ENCODE peak calls at places on chromosomes 12 and 14, in seven cellular contexts. One of them, this sample, is unnamed. For H3K4me1, the result is how much of the 10 kb centered on the place peaks cover.

GRCh38 chr12:10001141-10001778 is 2.3 kb upstream of the CLEC1B start:
- DNase-seq in left lung: no peak
- DNase-seq in lung: no peak
- DNase-seq in cardiac muscle cell: no peak
- DNase-seq in colonic mucosa: no peak
- DNase-seq in CD4-positive, CD25-positive, alpha-beta regulatory T cell: no peak
- DNase-seq in MM.1S: no peak
- DNase-seq in this sample: no peak

GRCh38 chr12:124921200-124922008 is 7.0 kb upstream of the UBC start:
- DNase-seq in left lung: peak
- DNase-seq in lung: no peak
- DNase-seq in cardiac muscle cell: peak
- DNase-seq in colonic mucosa: peak
- DNase-seq in CD4-positive, CD25-positive, alpha-beta regulatory T cell: peak
- DNase-seq in MM.1S: peak
- DNase-seq in this sample: peak

GRCh38 chr12:122975790-122976647 is 975 bp downstream of the OGFOD2 start:
- DNase-seq in left lung: no peak
- DNase-seq in lung: no peak
- DNase-seq in cardiac muscle cell: no peak
- DNase-seq in colonic mucosa: no peak
- DNase-seq in CD4-positive, CD25-positive, alpha-beta regulatory T cell: no peak
- DNase-seq in MM.1S: no peak
- DNase-seq in this sample: no peak

GRCh38 chr12:65725376-65725775 is 98.9 kb upstream of the HMGA2 start:
- DNase-seq in left lung: no peak
- DNase-seq in lung: no peak
- DNase-seq in cardiac muscle cell: no peak
- DNase-seq in colonic mucosa: no peak
- DNase-seq in CD4-positive, CD25-positive, alpha-beta regulatory T cell: no peak
- DNase-seq in MM.1S: no peak
- DNase-seq in this sample: no peak

GRCh38 chr12:15662303-15662980 is 126.7 kb downstream of the EPS8 start:
- DNase-seq in left lung: no peak
- DNase-seq in lung: no peak
- DNase-seq in cardiac muscle cell: peak
- DNase-seq in colonic mucosa: no peak
- DNase-seq in CD4-positive, CD25-positive, alpha-beta regulatory T cell: no peak
- DNase-seq in MM.1S: no peak
- DNase-seq in this sample: no peak

GRCh38 chr14:100894416-100894815 is 9.1 kb downstream of the RTL1 start:
- DNase-seq in left lung: peak
- DNase-seq in lung: no peak
- DNase-seq in cardiac muscle cell: no peak
- DNase-seq in colonic mucosa: no peak
- DNase-seq in CD4-positive, CD25-positive, alpha-beta regulatory T cell: no peak
- DNase-seq in MM.1S: no peak
- DNase-seq in this sample: no peak

GRCh38 chr14:102544745-102545460 is 35.3 kb upstream of the ANKRD9 start:
- DNase-seq in left lung: no peak
- DNase-seq in lung: no peak
- DNase-seq in cardiac muscle cell: no peak
- DNase-seq in colonic mucosa: peak
- DNase-seq in CD4-positive, CD25-positive, alpha-beta regulatory T cell: no peak
- DNase-seq in MM.1S: no peak
- DNase-seq in this sample: no peak

GRCh38 chr12:58030566-58031279 is 89.4 kb downstream of the ATP23 start:
- DNase-seq in left lung: no peak
- DNase-seq in lung: no peak
- DNase-seq in cardiac muscle cell: peak
- DNase-seq in colonic mucosa: no peak
- DNase-seq in CD4-positive, CD25-positive, alpha-beta regulatory T cell: no peak
- DNase-seq in MM.1S: no peak
- DNase-seq in this sample: no peak

GRCh38 chr12:10339441-10339840 is 31.8 kb downstream of the KLRD1 start:
- DNase-seq in left lung: no peak
- DNase-seq in lung: no peak
- DNase-seq in cardiac muscle cell: peak
- DNase-seq in colonic mucosa: no peak
- DNase-seq in CD4-positive, CD25-positive, alpha-beta regulatory T cell: no peak
- DNase-seq in MM.1S: no peak
- DNase-seq in this sample: no peak

GRCh38 chr12:50614167-50614762 is 109.5 kb downstream of the DIP2B start:
- DNase-seq in left lung: no peak
- DNase-seq in lung: no peak
- DNase-seq in cardiac muscle cell: peak
- DNase-seq in colonic mucosa: no peak
- DNase-seq in CD4-positive, CD25-positive, alpha-beta regulatory T cell: no peak
- DNase-seq in MM.1S: no peak
- DNase-seq in this sample: no peak

GRCh38 chr14:88950069-88950468 is 125.6 kb downstream of the TTC8 start:
- DNase-seq in left lung: no peak
- DNase-seq in lung: no peak
- DNase-seq in cardiac muscle cell: no peak
- DNase-seq in colonic mucosa: no peak
- DNase-seq in CD4-positive, CD25-positive, alpha-beta regulatory T cell: no peak
- DNase-seq in MM.1S: no peak
- DNase-seq in this sample: no peak

GRCh38 chr14:71141701-71142374 is 234.6 kb downstream of the PCNX1 start:
- DNase-seq in left lung: no peak
- DNase-seq in lung: no peak
- DNase-seq in cardiac muscle cell: peak
- DNase-seq in colonic mucosa: no peak
- DNase-seq in CD4-positive, CD25-positive, alpha-beta regulatory T cell: no peak
- DNase-seq in MM.1S: no peak
- DNase-seq in this sample: no peak

GRCh38 chr12:24879644-24880043 is 69.3 kb downstream of the BCAT1 start:
- DNase-seq in left lung: no peak
- DNase-seq in lung: no peak
- DNase-seq in cardiac muscle cell: no peak
- DNase-seq in colonic mucosa: no peak
- DNase-seq in CD4-positive, CD25-positive, alpha-beta regulatory T cell: no peak
- DNase-seq in MM.1S: no peak
- DNase-seq in this sample: no peak

GRCh38 chr12:33663000-33663654 is 223.5 kb upstream of the SYT10 start:
- DNase-seq in left lung: no peak
- DNase-seq in lung: no peak
- DNase-seq in cardiac muscle cell: no peak
- DNase-seq in colonic mucosa: no peak
- DNase-seq in CD4-positive, CD25-positive, alpha-beta regulatory T cell: no peak
- DNase-seq in MM.1S: no peak
- DNase-seq in this sample: no peak

GRCh38 chr14:52327374-52328226 is 13.5 kb downstream of the PTGER2 start:
- DNase-seq in left lung: no peak
- DNase-seq in lung: no peak
- DNase-seq in cardiac muscle cell: no peak
- DNase-seq in colonic mucosa: no peak
- DNase-seq in CD4-positive, CD25-positive, alpha-beta regulatory T cell: no peak
- DNase-seq in MM.1S: no peak
- DNase-seq in this sample: no peak

GRCh38 chr12:52256165-52256935 is 18.1 kb upstream of the KRT86 start:
- DNase-seq in left lung: no peak
- DNase-seq in lung: no peak
- DNase-seq in cardiac muscle cell: no peak
- DNase-seq in colonic mucosa: no peak
- DNase-seq in CD4-positive, CD25-positive, alpha-beta regulatory T cell: no peak
- DNase-seq in MM.1S: no peak
- DNase-seq in this sample: peak

GRCh38 chr12:122029620-122030426 is 8.1 kb downstream of the BCL7A start:
- DNase-seq in left lung: no peak
- DNase-seq in lung: peak
- DNase-seq in cardiac muscle cell: no peak
- DNase-seq in colonic mucosa: no peak
- DNase-seq in CD4-positive, CD25-positive, alpha-beta regulatory T cell: no peak
- DNase-seq in MM.1S: no peak
- DNase-seq in this sample: no peak

GRCh38 chr12:72578327-72578726 is 306.2 kb downstream of the TRHDE start:
- DNase-seq in left lung: no peak
- DNase-seq in lung: no peak
- DNase-seq in cardiac muscle cell: no peak
- DNase-seq in colonic mucosa: no peak
- DNase-seq in CD4-positive, CD25-positive, alpha-beta regulatory T cell: no peak
- DNase-seq in MM.1S: no peak
- DNase-seq in this sample: no peak

GRCh38 chr14:34058510-34058909 is 107.6 kb upstream of the EGLN3 start:
- DNase-seq in left lung: no peak
- DNase-seq in lung: peak
- DNase-seq in cardiac muscle cell: no peak
- DNase-seq in colonic mucosa: no peak
- DNase-seq in CD4-positive, CD25-positive, alpha-beta regulatory T cell: no peak
- DNase-seq in MM.1S: no peak
- DNase-seq in this sample: no peak

GRCh38 chr14:96201965-96202364 is 2.7 kb upstream of the BDKRB2 start:
- DNase-seq in left lung: no peak
- DNase-seq in lung: no peak
- DNase-seq in cardiac muscle cell: no peak
- DNase-seq in colonic mucosa: no peak
- DNase-seq in CD4-positive, CD25-positive, alpha-beta regulatory T cell: no peak
- DNase-seq in MM.1S: no peak
- DNase-seq in this sample: no peak

GRCh38 chr12:64634508-64635092 is 24.3 kb downstream of the RASSF3 start:
- DNase-seq in left lung: no peak
- DNase-seq in lung: no peak
- DNase-seq in cardiac muscle cell: no peak
- DNase-seq in colonic mucosa: no peak
- DNase-seq in CD4-positive, CD25-positive, alpha-beta regulatory T cell: no peak
- DNase-seq in MM.1S: no peak
- DNase-seq in this sample: no peak

GRCh38 chr14:55097894-55098560 is 31.0 kb upstream of the LGALS3 start:
- DNase-seq in left lung: peak
- DNase-seq in lung: no peak
- DNase-seq in cardiac muscle cell: no peak
- DNase-seq in colonic mucosa: no peak
- DNase-seq in CD4-positive, CD25-positive, alpha-beta regulatory T cell: peak
- DNase-seq in MM.1S: peak
- DNase-seq in this sample: no peak

GRCh38 chr12:6816598-6816997 is 5.0 kb upstream of the GPR162 start:
- DNase-seq in left lung: no peak
- DNase-seq in lung: no peak
- DNase-seq in cardiac muscle cell: no peak
- DNase-seq in colonic mucosa: no peak
- DNase-seq in CD4-positive, CD25-positive, alpha-beta regulatory T cell: no peak
- DNase-seq in MM.1S: no peak
- DNase-seq in this sample: no peak

GRCh38 chr14:39217214-39217879 is 16.4 kb upstream of the MIA2 start:
- DNase-seq in left lung: no peak
- DNase-seq in lung: no peak
- DNase-seq in cardiac muscle cell: no peak
- DNase-seq in colonic mucosa: no peak
- DNase-seq in CD4-positive, CD25-positive, alpha-beta regulatory T cell: no peak
- DNase-seq in MM.1S: no peak
- DNase-seq in this sample: no peak
- H3K4me1 ChIP-seq in left lung: under half
- H3K4me1 ChIP-seq in lung: under half
- H3K4me1 ChIP-seq in cardiac muscle cell: under half
- H3K4me1 ChIP-seq in colonic mucosa: under half
- H3K4me1 ChIP-seq in CD4-positive, CD25-positive, alpha-beta regulatory T cell: under half
- H3K4me1 ChIP-seq in MM.1S: under half
- H3K4me1 ChIP-seq in this sample: under half

GRCh38 chr14:64938972-64939816 is 3.4 kb downstream of the GPX2 start:
- DNase-seq in left lung: no peak
- DNase-seq in lung: peak
- DNase-seq in cardiac muscle cell: no peak
- DNase-seq in colonic mucosa: peak
- DNase-seq in CD4-positive, CD25-positive, alpha-beta regulatory T cell: no peak
- DNase-seq in MM.1S: no peak
- DNase-seq in this sample: no peak
- H3K4me3 ChIP-seq in left lung: no peak
- H3K4me3 ChIP-seq in lung: no peak
- H3K4me3 ChIP-seq in cardiac muscle cell: no peak
- H3K4me3 ChIP-seq in colonic mucosa: peak
- H3K4me3 ChIP-seq in CD4-positive, CD25-positive, alpha-beta regulatory T cell: no peak
- H3K4me3 ChIP-seq in MM.1S: no peak
- H3K4me3 ChIP-seq in this sample: no peak

DNA sequence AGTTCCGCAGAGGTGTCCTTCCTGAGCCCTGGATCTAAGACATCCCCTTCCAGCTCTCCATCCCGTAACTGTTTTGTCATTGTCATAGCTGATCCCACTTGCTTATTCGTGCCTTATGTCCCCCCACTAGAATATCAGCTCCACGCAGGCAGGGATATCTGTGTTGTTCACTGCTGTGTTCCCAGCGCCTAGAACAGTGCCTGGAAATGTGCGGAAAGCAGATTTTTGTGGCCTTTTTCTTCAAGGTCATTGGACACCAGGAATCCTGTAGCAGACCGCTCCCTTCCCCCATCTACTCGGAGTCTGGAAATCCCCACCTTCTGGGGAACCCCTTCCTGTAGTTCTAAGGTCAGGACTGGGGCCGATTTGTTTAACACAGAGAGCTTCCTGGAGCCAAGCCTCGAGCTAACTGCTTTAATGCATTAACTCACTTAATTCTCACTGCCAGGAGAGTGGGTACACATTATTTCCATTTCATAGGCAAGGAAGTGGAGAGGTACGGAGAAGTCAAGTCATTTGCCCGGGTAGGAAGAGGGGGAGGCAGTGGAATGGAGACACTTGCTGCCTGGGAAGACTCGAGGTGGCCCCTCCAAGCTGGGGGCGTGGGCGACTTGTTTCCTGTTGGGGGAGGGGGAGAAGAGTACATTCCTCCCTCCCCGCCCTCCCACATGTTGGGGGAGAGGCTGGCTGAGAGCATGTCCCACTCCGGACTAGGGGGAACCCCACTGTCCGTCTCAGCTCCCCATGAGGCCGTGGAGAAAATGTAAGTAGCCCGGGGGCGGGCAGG is 1.2 kb upstream of the SH2B3 start:
- DNase-seq in left lung: no peak
- DNase-seq in lung: peak
- DNase-seq in cardiac muscle cell: peak
- DNase-seq in colonic mucosa: peak
- DNase-seq in CD4-positive, CD25-positive, alpha-beta regulatory T cell: peak
- DNase-seq in MM.1S: no peak
- DNase-seq in this sample: peak
- H3K4me1 ChIP-seq in left lung: under half
- H3K4me1 ChIP-seq in lung: under half
- H3K4me1 ChIP-seq in cardiac muscle cell: under half
- H3K4me1 ChIP-seq in colonic mucosa: under half
- H3K4me1 ChIP-seq in CD4-positive, CD25-positive, alpha-beta regulatory T cell: half or more
- H3K4me1 ChIP-seq in MM.1S: under half
- H3K4me1 ChIP-seq in this sample: under half

GRCh38 chr14:32368107-32368506 is 39.0 kb downstream of the AKAP6 start:
- DNase-seq in left lung: no peak
- DNase-seq in lung: no peak
- DNase-seq in cardiac muscle cell: no peak
- DNase-seq in colonic mucosa: no peak
- DNase-seq in CD4-positive, CD25-positive, alpha-beta regulatory T cell: no peak
- DNase-seq in MM.1S: no peak
- DNase-seq in this sample: no peak

GRCh38 chr14:32364941-32365340 is 35.8 kb downstream of the AKAP6 start:
- DNase-seq in left lung: no peak
- DNase-seq in lung: no peak
- DNase-seq in cardiac muscle cell: no peak
- DNase-seq in colonic mucosa: no peak
- DNase-seq in CD4-positive, CD25-positive, alpha-beta regulatory T cell: no peak
- DNase-seq in MM.1S: peak
- DNase-seq in this sample: no peak

GRCh38 chr14:32366256-32366655 is 37.2 kb downstream of the AKAP6 start:
- DNase-seq in left lung: no peak
- DNase-seq in lung: no peak
- DNase-seq in cardiac muscle cell: peak
- DNase-seq in colonic mucosa: no peak
- DNase-seq in CD4-positive, CD25-positive, alpha-beta regulatory T cell: no peak
- DNase-seq in MM.1S: no peak
- DNase-seq in this sample: no peak

GRCh38 chr14:32366995-32367394 is 37.9 kb downstream of the AKAP6 start:
- DNase-seq in left lung: no peak
- DNase-seq in lung: no peak
- DNase-seq in cardiac muscle cell: peak
- DNase-seq in colonic mucosa: no peak
- DNase-seq in CD4-positive, CD25-positive, alpha-beta regulatory T cell: no peak
- DNase-seq in MM.1S: no peak
- DNase-seq in this sample: no peak

GRCh38 chr14:32367501-32367900 is 38.4 kb downstream of the AKAP6 start:
- DNase-seq in left lung: no peak
- DNase-seq in lung: no peak
- DNase-seq in cardiac muscle cell: no peak
- DNase-seq in colonic mucosa: no peak
- DNase-seq in CD4-positive, CD25-positive, alpha-beta regulatory T cell: no peak
- DNase-seq in MM.1S: peak
- DNase-seq in this sample: no peak
- H3K4me3 ChIP-seq in left lung: no peak
- H3K4me3 ChIP-seq in lung: no peak
- H3K4me3 ChIP-seq in cardiac muscle cell: no peak
- H3K4me3 ChIP-seq in colonic mucosa: no peak
- H3K4me3 ChIP-seq in CD4-positive, CD25-positive, alpha-beta regulatory T cell: no peak
- H3K4me3 ChIP-seq in MM.1S: no peak
- H3K4me3 ChIP-seq in this sample: no peak

This sample was measured in pancreas.